ENCODE peak calls at places on chromosomes 2 and 18, in nine cellular contexts. H, T, K, Y, M, S, E, U and L are unnamed samples.

GRCh38 chr2:20454036-20454981 is 7.4 kb downstream of the RHOB start:
- DNase-seq in H (no peak), K (no peak), U (no peak), S (no peak), T (no peak), E (no peak), M (no peak), Y (no peak), L (no peak)

GRCh38 chr2:118185210-118186109 is 97.2 kb downstream of the INSIG2 start:
- DNase-seq in Y (peak; percentile 45), S (peak; percentile 68), M (peak; percentile 47), K (peak; percentile 14), U (peak; percentile 81), T (peak; percentile 45), E (peak; percentile 22), H (peak; percentile 65), L (peak; percentile 48)

GRCh38 chr2:106885981-106886915 is at the start of gene ST6GAL2:
- DNase-seq in H (no peak), T (no peak), K (no peak), E (no peak), M (peak; percentile 20), U (peak; percentile 88), Y (no peak), S (no peak), L (no peak)

GRCh38 chr2:148000095-148000494 is 20.4 kb downstream of the ORC4 start:
- DNase-seq in E (no peak), T (no peak), H (no peak), M (no peak), K (no peak), S (no peak), U (no peak), Y (no peak), L (no peak)

GRCh38 chr2:118893100-118893499 is 45.7 kb upstream of the EN1 start:
- DNase-seq in T (no peak), Y (no peak), S (no peak), M (no peak), H (no peak), E (no peak), U (no peak), K (no peak), L (no peak)

GRCh38 chr2:166032361-166032760 is 78.8 kb upstream of the TTC21B start:
- DNase-seq in M (no peak), T (no peak), Y (no peak), E (no peak), S (no peak), H (no peak), K (no peak), U (no peak), L (no peak)

GRCh38 chr2:190679813-190680591 is 31.1 kb downstream of the NAB1 start:
- DNase-seq in E (peak; percentile 41), S (peak; percentile 54), Y (no peak), K (no peak), U (peak; percentile 15), M (peak; percentile 9), H (peak; percentile 45), T (no peak), L (peak; percentile 87)

GRCh38 chr2:12501469-12502147 is 215.1 kb upstream of the TRIB2 start:
- DNase-seq in H (peak; percentile 20), M (no peak), Y (peak; percentile 74), E (peak; percentile 38), K (no peak), S (no peak), U (no peak), T (no peak), L (no peak)

GRCh38 chr18:76838182-76838581 is 15.8 kb downstream of the ZNF236 start:
- DNase-seq in M (no peak), U (no peak), T (no peak), K (no peak), S (peak; percentile 11), H (no peak), Y (no peak), E (no peak), L (no peak)

GRCh38 chr18:7165846-7166393 is 48.3 kb upstream of the LAMA1 start:
- DNase-seq in S (no peak), K (no peak), Y (no peak), H (no peak), E (no peak), T (no peak), M (no peak), U (no peak), L (no peak)

GRCh38 chr18:32770181-32770650 is 2.6 kb downstream of the KLHL14 start:
- DNase-seq in T (no peak), E (no peak), M (no peak), U (no peak), S (no peak), K (no peak), Y (no peak), H (peak; percentile 47), L (peak; percentile 83)

GRCh38 chr2:223930002-223930976 is 14.8 kb downstream of the WDFY1 start:
- DNase-seq in E (no peak), Y (peak; percentile 76), U (no peak), H (no peak), S (peak; percentile 25), K (no peak), T (no peak), M (peak; percentile 4), L (peak; percentile 58)